ENCODE peak calls at places on chromosome 3, in eight cellular contexts. T is uterus, Z is aorta, G is pancreas, K is iPS DF 6.9, W is neural progenitor cell, Y is ovary, X is IMR-90. C is an unnamed sample. For H3K4me1, the result is how much of the 10 kb centered on the place peaks cover.

GRCh38 chr3:29374255-29374654 is 93.4 kb downstream of the RBMS3 start:
- DNase-seq in T (no peak), Z (no peak), G (no peak), K (no peak), W (no peak), Y (no peak), X (no peak), C (no peak)

GRCh38 chr3:108283989-108284388 is 12.4 kb upstream of the HHLA2 start:
- DNase-seq in T (no peak), Z (no peak), G (no peak), K (no peak), W (no peak), Y (no peak), X (no peak), C (no peak)

GRCh38 chr3:46705751-46706572 is 4.8 kb downstream of the TMIE start:
- DNase-seq in T (no peak), Z (peak), G (no peak), K (no peak), W (no peak), Y (peak), X (peak), C (peak)

GRCh38 chr3:105436687-105437086 is 70.0 kb downstream of the ALCAM start:
- DNase-seq in T (no peak), Z (no peak), G (no peak), K (no peak), W (no peak), Y (no peak), X (no peak), C (no peak)

GRCh38 chr3:15271785-15272381 is 60.5 kb downstream of the SH3BP5 start:
- DNase-seq in T (peak), Z (no peak), G (no peak), K (no peak), W (no peak), Y (no peak), X (no peak), C (peak)

GRCh38 chr3:196336319-196337145 is 1.7 kb downstream of the TM4SF19 start:
- DNase-seq in T (no peak), Z (no peak), G (no peak), K (no peak), W (no peak), Y (no peak), X (no peak), C (no peak)

GRCh38 chr3:120181632-120182031 is 87.4 kb upstream of the GSK3B start:
- DNase-seq in T (no peak), Z (no peak), G (no peak), K (no peak), W (no peak), Y (no peak), X (no peak), C (no peak)

GRCh38 chr3:32428092-32429068 is 36.7 kb downstream of the CMTM7 start:
- DNase-seq in T (no peak), Z (no peak), G (no peak), K (no peak), W (no peak), Y (no peak), X (no peak), C (no peak)

GRCh38 chr3:133940536-133940935 is 44.9 kb upstream of the RAB6B start:
- DNase-seq in T (peak), Z (peak), G (no peak), K (no peak), W (no peak), Y (no peak), X (no peak), C (no peak)

GRCh38 chr3:129864519-129864918 is 29.0 kb downstream of the TMCC1 start:
- DNase-seq in T (no peak), Z (no peak), G (no peak), K (no peak), W (no peak), Y (no peak), X (no peak), C (no peak)

GRCh38 chr3:185820973-185821758 is 3.7 kb downstream of the IGF2BP2 start:
- DNase-seq in T (no peak), Z (no peak), G (no peak), K (no peak), W (peak), Y (no peak), X (peak), C (no peak)

GRCh38 chr3:112519424-112520001 is 20.2 kb upstream of the BTLA start:
- DNase-seq in T (peak), Z (no peak), G (no peak), K (no peak), W (peak), Y (no peak), X (peak), C (no peak)

GRCh38 chr3:23758253-23758838 is 47.4 kb upstream of the UBE2E1 start:
- DNase-seq in T (no peak), Z (no peak), G (no peak), K (no peak), W (no peak), Y (no peak), X (peak), C (no peak)

GRCh38 chr3:40054568-40055222 is 245.3 kb downstream of the MYRIP start:
- DNase-seq in T (no peak), Z (no peak), G (no peak), K (no peak), W (no peak), Y (no peak), X (no peak), C (no peak)

GRCh38 chr3:36906504-36907149 is 38.2 kb downstream of the TRANK1 start:
- DNase-seq in T (no peak), Z (no peak), G (no peak), K (no peak), W (no peak), Y (no peak), X (peak), C (no peak)

GRCh38 chr3:179957264-179957845 is 79.4 kb downstream of the PEX5L start:
- DNase-seq in T (no peak), Z (no peak), G (no peak), K (no peak), W (no peak), Y (no peak), X (no peak), C (no peak)

GRCh38 chr3:64667138-64667537 is 20.7 kb downstream of the ADAMTS9 start:
- DNase-seq in T (no peak), Z (no peak), G (no peak), K (no peak), W (no peak), Y (no peak), X (no peak), C (no peak)

GRCh38 chr3:133717424-133717823 is 28.8 kb upstream of the TF start:
- DNase-seq in T (no peak), Z (no peak), G (no peak), K (no peak), W (no peak), Y (no peak), X (no peak), C (no peak)

GRCh38 chr3:37139567-37140052 is 34.8 kb downstream of the LRRFIP2 start:
- DNase-seq in T (no peak), Z (no peak), G (no peak), K (no peak), W (no peak), Y (no peak), X (no peak), C (no peak)

GRCh38 chr3:45701167-45701867 is 12.1 kb downstream of the SACM1L start:
- DNase-seq in T (no peak), Z (no peak), G (no peak), K (no peak), W (peak), Y (no peak), X (no peak), C (no peak)

GRCh38 chr3:46634856-46635255 is 22.5 kb downstream of the FAM240A start:
- DNase-seq in T (no peak), Z (no peak), G (no peak), K (no peak), W (no peak), Y (no peak), X (no peak), C (no peak)

GRCh38 chr3:144529562-144529961 is 557.9 kb downstream of the DIPK2A start:
- DNase-seq in T (no peak), Z (no peak), G (no peak), K (no peak), W (no peak), Y (no peak), X (no peak), C (no peak)

GRCh38 chr3:127002195-127003174 is 19.6 kb downstream of the PLXNA1 start:
- DNase-seq in T (peak), Z (peak), G (no peak), K (peak), W (peak), Y (peak), X (peak), C (peak)

GRCh38 chr3:190305406-190305805 is 16.8 kb downstream of the CLDN1 start:
- DNase-seq in T (no peak), Z (no peak), G (no peak), K (no peak), W (no peak), Y (no peak), X (no peak), C (no peak)

GRCh38 chr3:12759097-12759679 is at the start of gene TMEM40:
- DNase-seq in T (no peak), Z (no peak), G (no peak), K (no peak), W (no peak), Y (no peak), X (no peak), C (no peak)

GRCh38 chr3:195154793-195155535 is 116.0 kb downstream of the XXYLT1 start:
- DNase-seq in T (peak), Z (peak), G (peak), K (no peak), W (no peak), Y (peak), X (peak), C (peak)

GRCh38 chr3:120094776-120095225 is 554 bp upstream of the GSK3B start:
- DNase-seq in T (peak), Z (peak), G (peak), K (peak), W (peak), Y (peak), X (peak), C (peak)

GRCh38 chr3:187015903-187016638 is 85.7 kb downstream of the ST6GAL1 start:
- DNase-seq in T (no peak), Z (no peak), G (no peak), K (no peak), W (no peak), Y (no peak), X (no peak), C (no peak)

GRCh38 chr3:39166932-39167532 is 13.6 kb upstream of the CSRNP1 start:
- DNase-seq in T (peak), Z (no peak), G (no peak), K (no peak), W (no peak), Y (no peak), X (peak), C (no peak)

GRCh38 chr3:48738926-48739616 is 22.1 kb upstream of the IP6K2 start:
- DNase-seq in T (peak), Z (no peak), G (peak), K (no peak), W (no peak), Y (peak), X (no peak), C (peak)

GRCh38 chr3:138877246-138877645 is 42.5 kb upstream of the PIK3CB start:
- DNase-seq in T (no peak), Z (no peak), G (no peak), K (no peak), W (no peak), Y (no peak), X (no peak), C (no peak)

GRCh38 chr3:128523591-128523990 is 30.6 kb upstream of the GATA2 start:
- DNase-seq in T (no peak), Z (no peak), G (no peak), K (no peak), W (no peak), Y (no peak), X (no peak), C (no peak)

GRCh38 chr3:64082917-64083587 is 59.8 kb upstream of the PSMD6 start:
- DNase-seq in T (peak), Z (no peak), G (no peak), K (no peak), W (no peak), Y (no peak), X (no peak), C (no peak)

GRCh38 chr3:155179425-155179814 is 99.3 kb downstream of the MME start:
- DNase-seq in T (no peak), Z (no peak), G (no peak), K (no peak), W (no peak), Y (no peak), X (no peak), C (no peak)

GRCh38 chr3:43448098-43448497 is 161.8 kb downstream of the SNRK start:
- DNase-seq in T (no peak), Z (no peak), G (no peak), K (no peak), W (no peak), Y (no peak), X (no peak), C (no peak)
- H3K4me1 ChIP-seq in T (under half), Z (under half), G (under half), K (under half), W (under half), Y (under half), X (under half), C (under half)

GRCh38 chr3:177611781-177612389 is 414.6 kb upstream of the TBL1XR1 start:
- DNase-seq in T (no peak), Z (no peak), G (no peak), K (no peak), W (no peak), Y (no peak), X (no peak), C (no peak)
- H3K4me3 ChIP-seq in T (no peak), Z (no peak), G (no peak), K (no peak), W (no peak), Y (no peak), X (no peak), C (no peak)

GRCh38 chr3:2495746-2496145 is 397.1 kb downstream of the CNTN4 start:
- DNase-seq in T (no peak), Z (no peak), G (no peak), K (no peak), W (no peak), Y (no peak), X (no peak), C (no peak)
- H3K4me1 ChIP-seq in T (under half), Z (under half), G (under half), K (under half), W (under half), Y (under half), X (under half), C (under half)

DNA sequence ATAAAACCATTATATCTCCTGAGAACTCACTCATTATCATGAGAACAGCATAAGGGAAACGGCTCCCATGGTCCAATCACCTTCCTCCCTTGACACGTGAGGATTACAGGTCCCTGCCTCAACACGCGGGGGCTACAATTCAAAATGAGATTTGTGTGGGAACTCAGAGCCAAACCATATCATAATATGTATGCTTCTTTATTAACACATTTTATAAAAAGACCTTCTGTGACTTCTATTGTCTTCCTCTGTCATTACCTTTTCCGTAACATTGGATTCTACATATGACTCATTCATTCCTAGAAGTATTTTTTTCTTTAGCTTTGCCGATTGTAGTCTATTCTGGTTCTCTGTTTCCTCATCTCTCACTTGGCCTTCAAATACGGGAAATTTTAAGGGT is 267.2 kb upstream of the ROBO1 start:
- DNase-seq in T (no peak), Z (no peak), G (no peak), K (no peak), W (no peak), Y (no peak), X (no peak), C (no peak)
- H3K4me3 ChIP-seq in T (no peak), Z (no peak), G (no peak), K (no peak), W (no peak), Y (no peak), X (no peak), C (no peak)

GRCh38 chr3:172198428-172198827 is 159.1 kb downstream of the FNDC3B start:
- DNase-seq in T (no peak), Z (no peak), G (no peak), K (no peak), W (no peak), Y (no peak), X (no peak), C (no peak)
- H3K4me1 ChIP-seq in T (under half), Z (under half), G (under half), K (under half), W (under half), Y (under half), X (under half), C (half or more)

DNA sequence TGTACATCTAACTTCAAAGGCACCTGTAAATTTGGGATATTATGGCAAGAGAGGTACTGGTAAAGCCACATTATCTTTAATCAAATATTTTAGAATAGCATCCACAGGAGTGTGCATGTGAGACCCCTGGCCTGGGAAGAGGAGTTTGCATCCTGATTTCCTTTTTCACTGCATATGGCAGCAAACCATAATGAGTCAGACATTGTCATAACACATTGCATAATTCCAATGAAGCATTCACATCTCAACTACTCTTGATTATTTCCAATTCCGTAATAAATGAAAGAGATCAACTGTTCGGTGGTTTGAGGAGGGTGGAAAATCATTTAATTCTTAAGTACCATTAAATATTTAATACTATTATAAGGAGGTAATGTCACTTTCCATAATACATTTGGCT is 215.0 kb downstream of the MECOM start:
- DNase-seq in T (no peak), Z (no peak), G (no peak), K (no peak), W (no peak), Y (no peak), X (peak), C (no peak)
- H3K4me3 ChIP-seq in T (no peak), Z (no peak), G (no peak), K (no peak), W (no peak), Y (no peak), X (no peak), C (no peak)

GRCh38 chr3:150296123-150296750 is 111.9 kb upstream of the TSC22D2 start:
- DNase-seq in T (no peak), Z (no peak), G (no peak), K (no peak), W (no peak), Y (no peak), X (peak), C (no peak)
- H3K4me1 ChIP-seq in T (under half), Z (under half), G (under half), K (under half), W (under half), Y (under half), X (under half), C (under half)

DNA sequence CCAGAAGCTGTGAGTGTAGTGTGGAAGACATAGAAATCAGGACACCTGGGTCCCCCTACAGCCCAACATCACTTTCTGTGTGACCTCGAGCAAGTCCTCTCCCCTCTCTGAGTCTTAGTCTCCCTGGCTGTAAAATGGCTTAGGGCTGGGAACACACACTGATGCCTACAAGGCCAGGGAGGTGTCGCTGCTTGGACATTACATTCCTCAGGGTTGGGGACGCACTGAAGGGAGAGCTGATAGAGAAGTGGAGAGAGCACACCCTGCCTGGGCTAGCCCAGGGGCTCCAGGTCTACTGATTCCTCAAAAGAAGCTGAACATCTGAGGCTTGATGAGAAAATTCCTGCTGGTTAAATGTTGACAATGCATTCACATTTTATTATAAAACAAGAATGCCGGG is 6.3 kb upstream of the ALAS1 start:
- DNase-seq in T (no peak), Z (no peak), G (no peak), K (no peak), W (no peak), Y (no peak), X (no peak), C (no peak)
- H3K4me3 ChIP-seq in T (no peak), Z (no peak), G (no peak), K (no peak), W (no peak), Y (no peak), X (no peak), C (no peak)

C was measured in left ventricle myocardium inferior.